ENCODE peak calls at places on chromosomes 4 and X, in eight cellular contexts. S is GM23338; V is Right ventricle myocardium inferior; N is SK-MEL-5; R is GM13976; Q is activated CD4-positive, CD25-positive, alpha-beta regulatory T cell treated with anti-CD3 and anti-CD28 coated beads, Interleukin-2, amount 50 U/mL, for 16 hours; G is NCI-H510A; L is stimulated activated CD4-positive, alpha-beta T cell treated with anti-CD3 and anti-CD28 coated beads, Interleukin-2, amount 100 ng/mL, for 24 hours. P is an unnamed sample.

GRCh38 chrX:151515233-151515632 is 48.2 kb upstream of the PASD1 start:
- DNase-seq in R (no peak), N (no peak), S (no peak), G (no peak), V (no peak), Q (no peak), L (no peak), P (no peak)

GRCh38 chr4:66633472-66633871 is 911.8 kb downstream of the CENPC start:
- DNase-seq in G (no peak), S (no peak), L (no peak), R (no peak), N (no peak), V (no peak), Q (no peak), P (no peak)

GRCh38 chr4:113882668-113883067 is 96.8 kb downstream of the ARSJ start:
- DNase-seq in Q (no peak), S (no peak), V (no peak), G (no peak), R (no peak), L (no peak), N (no peak), P (no peak)

GRCh38 chr4:79065262-79065661 is 126.0 kb upstream of the PAQR3 start:
- DNase-seq in L (no peak), G (no peak), S (no peak), Q (no peak), R (no peak), V (no peak), N (no peak), P (no peak)

GRCh38 chr4:69832326-69833030 is 27.5 kb downstream of the SULT1E1 start:
- DNase-seq in Q (no peak), R (no peak), N (no peak), S (no peak), V (no peak), G (peak; percentile 4), L (no peak), P (no peak)

GRCh38 chr4:53196872-53197759 is 168.7 kb downstream of the SCFD2 start:
- DNase-seq in Q (no peak), N (peak; percentile 84), S (peak; percentile 85), V (no peak), L (no peak), G (peak; percentile 10), R (peak; percentile 37), P (peak; percentile 73)

GRCh38 chr4:40990202-40990898 is 224.0 kb downstream of the APBB2 start:
- DNase-seq in Q (no peak), R (no peak), L (no peak), N (no peak), V (no peak), S (no peak), G (no peak), P (no peak)

GRCh38 chr4:40289366-40290188 is 45.6 kb upstream of the CHRNA9 start:
- DNase-seq in G (no peak), L (no peak), S (no peak), V (no peak), Q (no peak), N (no peak), R (no peak), P (no peak)

GRCh38 chr4:112327950-112328349 is 30.8 kb downstream of the ALPK1 start:
- DNase-seq in Q (no peak), L (no peak), N (peak; percentile 70), R (peak; percentile 41), G (no peak), V (no peak), S (peak; percentile 77), P (peak; percentile 68)

GRCh38 chr4:173696551-173696950 is 166.5 kb upstream of the HAND2 start:
- DNase-seq in V (no peak), N (no peak), R (no peak), Q (no peak), S (no peak), G (no peak), L (no peak), P (no peak)

GRCh38 chrX:120790118-120790517 is 85.5 kb downstream of the CT47B1 start:
- DNase-seq in V (no peak), S (peak; percentile 71), R (peak; percentile 49), Q (no peak), L (no peak), N (peak; percentile 69), G (peak; percentile 4), P (peak; percentile 61)

GRCh38 chrX:33161829-33162228 is 49.5 kb downstream of the DMD start:
- DNase-seq in N (no peak), G (no peak), L (no peak), R (no peak), V (no peak), Q (no peak), S (no peak), P (no peak)

GRCh38 chrX:153494541-153495361 is at the start of gene BGN:
- DNase-seq in L (peak; percentile 12), R (no peak), V (no peak), N (peak; percentile 8), G (no peak), S (peak; percentile 52), Q (no peak), P (no peak)

GRCh38 chr4:152700151-152700550 is 20.4 kb upstream of the TMEM154 start:
- DNase-seq in L (no peak), R (no peak), G (no peak), Q (no peak), S (no peak), N (no peak), V (no peak), P (no peak)

GRCh38 chr4:128525387-128525786 is 237.8 kb upstream of the PGRMC2 start:
- DNase-seq in N (no peak), G (no peak), L (no peak), V (no peak), S (no peak), R (no peak), Q (no peak), P (no peak)

GRCh38 chr4:73341454-73341853 is 62.6 kb upstream of the ALB start:
- DNase-seq in L (no peak), Q (no peak), N (peak; percentile 73), R (peak; percentile 47), S (peak; percentile 78), G (peak; percentile 47), V (no peak), P (peak; percentile 49)

GRCh38 chrX:68365356-68365755 is 67.9 kb downstream of the OPHN1 start:
- DNase-seq in G (no peak), L (no peak), S (no peak), V (no peak), N (no peak), Q (no peak), R (no peak), P (no peak)

GRCh38 chr4:173782660-173783059 is 252.6 kb upstream of the HAND2 start:
- DNase-seq in V (no peak), G (peak; percentile 21), Q (no peak), S (peak; percentile 7), R (no peak), N (no peak), L (no peak), P (no peak)

GRCh38 chr4:53192496-53192895 is 173.4 kb downstream of the SCFD2 start:
- DNase-seq in Q (no peak), N (no peak), G (no peak), R (no peak), V (no peak), L (no peak), S (no peak), P (no peak)

GRCh38 chr4:75030028-75030427 is 97.1 kb downstream of the PARM1 start:
- DNase-seq in R (no peak), Q (no peak), V (no peak), S (no peak), N (no peak), L (no peak), G (no peak), P (no peak)

P was measured in G401.